ENCODE peak calls at places on chromosomes 2 and 18, in six cellular contexts. One of them, this sample, is unnamed.

GRCh38 chr2:69810550-69810949 is 18.9 kb upstream of the GMCL1 start:
- DNase-seq in stomach: no peak
- DNase-seq in K562: no peak
- DNase-seq in suprapubic skin: no peak
- DNase-seq in endothelial cell of umbilical vein: no peak
- DNase-seq in vagina: no peak
- DNase-seq in this sample: peak; percentile 53

GRCh38 chr2:147810883-147811765 is 33.7 kb upstream of the ACVR2A start:
- DNase-seq in stomach: no peak
- DNase-seq in K562: no peak
- DNase-seq in suprapubic skin: no peak
- DNase-seq in endothelial cell of umbilical vein: no peak
- DNase-seq in vagina: no peak
- DNase-seq in this sample: no peak

GRCh38 chr2:241598487-241598886 is 38.5 kb downstream of the THAP4 start:
- DNase-seq in stomach: no peak
- DNase-seq in K562: no peak
- DNase-seq in suprapubic skin: no peak
- DNase-seq in endothelial cell of umbilical vein: no peak
- DNase-seq in vagina: no peak
- DNase-seq in this sample: no peak

GRCh38 chr2:15776629-15776919 is 163.8 kb upstream of the MYCN start:
- DNase-seq in stomach: no peak
- DNase-seq in K562: no peak
- DNase-seq in suprapubic skin: no peak
- DNase-seq in endothelial cell of umbilical vein: no peak
- DNase-seq in vagina: no peak
- DNase-seq in this sample: no peak

GRCh38 chr2:128797092-128797491 is 478.4 kb upstream of the HS6ST1 start:
- DNase-seq in stomach: peak; percentile 11
- DNase-seq in K562: no peak
- DNase-seq in suprapubic skin: no peak
- DNase-seq in endothelial cell of umbilical vein: no peak
- DNase-seq in vagina: no peak
- DNase-seq in this sample: no peak

GRCh38 chr18:45836242-45837215 is 11.1 kb downstream of the SIGLEC15 start:
- DNase-seq in stomach: no peak
- DNase-seq in K562: no peak
- DNase-seq in suprapubic skin: no peak
- DNase-seq in endothelial cell of umbilical vein: no peak
- DNase-seq in vagina: no peak
- DNase-seq in this sample: peak; percentile 70

GRCh38 chr2:15679386-15679924 is 87.8 kb downstream of the DDX1 start:
- DNase-seq in stomach: no peak
- DNase-seq in K562: no peak
- DNase-seq in suprapubic skin: no peak
- DNase-seq in endothelial cell of umbilical vein: no peak
- DNase-seq in vagina: no peak
- DNase-seq in this sample: no peak

GRCh38 chr18:9101730-9102390 is 639 bp upstream of the NDUFV2 start:
- DNase-seq in stomach: no peak
- DNase-seq in K562: no peak
- DNase-seq in suprapubic skin: no peak
- DNase-seq in endothelial cell of umbilical vein: peak; percentile 80
- DNase-seq in vagina: no peak
- DNase-seq in this sample: no peak

GRCh38 chr2:179311071-179311470 is 46.4 kb upstream of the SESTD1 start:
- DNase-seq in stomach: no peak
- DNase-seq in K562: no peak
- DNase-seq in suprapubic skin: no peak
- DNase-seq in endothelial cell of umbilical vein: no peak
- DNase-seq in vagina: no peak
- DNase-seq in this sample: no peak

GRCh38 chr2:234770081-234770506 is 181.7 kb upstream of the SH3BP4 start:
- DNase-seq in stomach: no peak
- DNase-seq in K562: no peak
- DNase-seq in suprapubic skin: no peak
- DNase-seq in endothelial cell of umbilical vein: no peak
- DNase-seq in vagina: no peak
- DNase-seq in this sample: no peak

GRCh38 chr2:86079981-86080911 is 25.4 kb downstream of the POLR1A start:
- DNase-seq in stomach: peak; percentile 86
- DNase-seq in K562: peak; percentile 49
- DNase-seq in suprapubic skin: peak; percentile 88
- DNase-seq in endothelial cell of umbilical vein: peak; percentile 58
- DNase-seq in vagina: no peak
- DNase-seq in this sample: no peak

GRCh38 chr18:24459772-24460171 is 665 bp upstream of the HRH4 start:
- DNase-seq in stomach: no peak
- DNase-seq in K562: no peak
- DNase-seq in suprapubic skin: no peak
- DNase-seq in endothelial cell of umbilical vein: no peak
- DNase-seq in vagina: no peak
- DNase-seq in this sample: no peak

GRCh38 chr18:9700261-9700796 is 7.8 kb upstream of the RAB31 start:
- DNase-seq in stomach: no peak
- DNase-seq in K562: no peak
- DNase-seq in suprapubic skin: no peak
- DNase-seq in endothelial cell of umbilical vein: peak; percentile 43
- DNase-seq in vagina: no peak
- DNase-seq in this sample: no peak

GRCh38 chr2:120566331-120567035 is 169.2 kb upstream of the GLI2 start:
- DNase-seq in stomach: peak; percentile 78
- DNase-seq in K562: no peak
- DNase-seq in suprapubic skin: no peak
- DNase-seq in endothelial cell of umbilical vein: peak; percentile 54
- DNase-seq in vagina: no peak
- DNase-seq in this sample: no peak

GRCh38 chr2:202376460-202377307 is 557 bp downstream of the BMPR2 start:
- DNase-seq in stomach: no peak
- DNase-seq in K562: peak; percentile 27
- DNase-seq in suprapubic skin: peak; percentile 71
- DNase-seq in endothelial cell of umbilical vein: peak; percentile 59
- DNase-seq in vagina: no peak
- DNase-seq in this sample: no peak

GRCh38 chr2:241011296-241011600 is 12.8 kb downstream of the SNED1 start:
- DNase-seq in stomach: peak; percentile 11
- DNase-seq in K562: no peak
- DNase-seq in suprapubic skin: no peak
- DNase-seq in endothelial cell of umbilical vein: no peak
- DNase-seq in vagina: peak; percentile 79
- DNase-seq in this sample: peak; percentile 66

GRCh38 chr2:204776781-204777559 is 231.7 kb downstream of the PARD3B start:
- DNase-seq in stomach: no peak
- DNase-seq in K562: no peak
- DNase-seq in suprapubic skin: no peak
- DNase-seq in endothelial cell of umbilical vein: no peak
- DNase-seq in vagina: no peak
- DNase-seq in this sample: no peak

GRCh38 chr18:28794459-28795245 is 617.7 kb upstream of the CDH2 start:
- DNase-seq in stomach: no peak
- DNase-seq in K562: no peak
- DNase-seq in suprapubic skin: no peak
- DNase-seq in endothelial cell of umbilical vein: peak; percentile 93
- DNase-seq in vagina: no peak
- DNase-seq in this sample: no peak

GRCh38 chr2:207770602-207771404 is 1.1 kb upstream of the FZD5 start:
- DNase-seq in stomach: no peak
- DNase-seq in K562: no peak
- DNase-seq in suprapubic skin: peak; percentile 67
- DNase-seq in endothelial cell of umbilical vein: peak; percentile 7
- DNase-seq in vagina: no peak
- DNase-seq in this sample: no peak

GRCh38 chr2:230443540-230443939 is 27.5 kb downstream of the SP100 start:
- DNase-seq in stomach: no peak
- DNase-seq in K562: no peak
- DNase-seq in suprapubic skin: no peak
- DNase-seq in endothelial cell of umbilical vein: peak; percentile 6
- DNase-seq in vagina: no peak
- DNase-seq in this sample: no peak

GRCh38 chr18:74459877-74460276 is 2.8 kb upstream of the DIPK1C start:
- DNase-seq in stomach: no peak
- DNase-seq in K562: peak; percentile 28
- DNase-seq in suprapubic skin: no peak
- DNase-seq in endothelial cell of umbilical vein: no peak
- DNase-seq in vagina: no peak
- DNase-seq in this sample: no peak

GRCh38 chr18:52237551-52237950 is 102.4 kb upstream of the DCC start:
- DNase-seq in stomach: no peak
- DNase-seq in K562: no peak
- DNase-seq in suprapubic skin: no peak
- DNase-seq in endothelial cell of umbilical vein: no peak
- DNase-seq in vagina: no peak
- DNase-seq in this sample: no peak

GRCh38 chr2:138658187-138658894 is 121.8 kb downstream of the NXPH2 start:
- DNase-seq in stomach: no peak
- DNase-seq in K562: no peak
- DNase-seq in suprapubic skin: no peak
- DNase-seq in endothelial cell of umbilical vein: no peak
- DNase-seq in vagina: no peak
- DNase-seq in this sample: no peak

GRCh38 chr2:222518570-222519381 is 94.4 kb downstream of the SGPP2 start:
- DNase-seq in stomach: peak; percentile 28
- DNase-seq in K562: no peak
- DNase-seq in suprapubic skin: no peak
- DNase-seq in endothelial cell of umbilical vein: no peak
- DNase-seq in vagina: no peak
- DNase-seq in this sample: no peak

GRCh38 chr2:222309766-222310165 is 11.0 kb upstream of the PAX3 start:
- DNase-seq in stomach: no peak
- DNase-seq in K562: no peak
- DNase-seq in suprapubic skin: no peak
- DNase-seq in endothelial cell of umbilical vein: no peak
- DNase-seq in vagina: no peak
- DNase-seq in this sample: no peak

GRCh38 chr2:100142393-100142792 is at the start of gene AFF3:
- DNase-seq in stomach: no peak
- DNase-seq in K562: no peak
- DNase-seq in suprapubic skin: no peak
- DNase-seq in endothelial cell of umbilical vein: no peak
- DNase-seq in vagina: no peak
- DNase-seq in this sample: no peak

GRCh38 chr2:239751719-239752355 is 273.3 kb downstream of the NDUFA10 start:
- DNase-seq in stomach: no peak
- DNase-seq in K562: no peak
- DNase-seq in suprapubic skin: no peak
- DNase-seq in endothelial cell of umbilical vein: no peak
- DNase-seq in vagina: no peak
- DNase-seq in this sample: no peak
- TF ChIP-seq POLR2AphosphoS5 in stomach: no peak
- TF ChIP-seq POLR2AphosphoS5 in K562: no peak
- TF ChIP-seq POLR2AphosphoS5 in suprapubic skin: no peak
- TF ChIP-seq POLR2AphosphoS5 in endothelial cell of umbilical vein: no peak
- TF ChIP-seq POLR2AphosphoS5 in vagina: no peak
- TF ChIP-seq POLR2AphosphoS5 in this sample: no peak

GRCh38 chr2:127362486-127362885 is 25.3 kb downstream of the MAP3K2 start:
- DNase-seq in stomach: no peak
- DNase-seq in K562: no peak
- DNase-seq in suprapubic skin: no peak
- DNase-seq in endothelial cell of umbilical vein: no peak
- DNase-seq in vagina: no peak
- DNase-seq in this sample: no peak
- TF ChIP-seq CTCF in stomach: no peak
- TF ChIP-seq CTCF in K562: no peak
- TF ChIP-seq CTCF in suprapubic skin: no peak
- TF ChIP-seq CTCF in endothelial cell of umbilical vein: no peak
- TF ChIP-seq CTCF in vagina: no peak
- TF ChIP-seq CTCF in this sample: no peak

GRCh38 chr2:23686405-23687029 is 240.4 kb downstream of the ATAD2B start:
- DNase-seq in stomach: no peak
- DNase-seq in K562: no peak
- DNase-seq in suprapubic skin: no peak
- DNase-seq in endothelial cell of umbilical vein: no peak
- DNase-seq in vagina: no peak
- DNase-seq in this sample: no peak

GRCh38 chr2:23687713-23688112 is 239.2 kb downstream of the ATAD2B start:
- DNase-seq in stomach: no peak
- DNase-seq in K562: no peak
- DNase-seq in suprapubic skin: no peak
- DNase-seq in endothelial cell of umbilical vein: no peak
- DNase-seq in vagina: no peak
- DNase-seq in this sample: no peak

GRCh38 chr2:23688486-23689130 is 238.3 kb downstream of the ATAD2B start:
- DNase-seq in stomach: no peak
- DNase-seq in K562: no peak
- DNase-seq in suprapubic skin: no peak
- DNase-seq in endothelial cell of umbilical vein: no peak
- DNase-seq in vagina: no peak
- DNase-seq in this sample: no peak

GRCh38 chr2:23685706-23686105 is 241.2 kb downstream of the ATAD2B start:
- DNase-seq in stomach: no peak
- DNase-seq in K562: no peak
- DNase-seq in suprapubic skin: no peak
- DNase-seq in endothelial cell of umbilical vein: no peak
- DNase-seq in vagina: no peak
- DNase-seq in this sample: no peak

GRCh38 chr2:23687214-23687613 is 239.7 kb downstream of the ATAD2B start:
- DNase-seq in stomach: no peak
- DNase-seq in K562: no peak
- DNase-seq in suprapubic skin: no peak
- DNase-seq in endothelial cell of umbilical vein: no peak
- DNase-seq in vagina: no peak
- DNase-seq in this sample: no peak
- TF ChIP-seq POLR2A in stomach: no peak
- TF ChIP-seq POLR2A in K562: no peak
- TF ChIP-seq POLR2A in suprapubic skin: no peak
- TF ChIP-seq POLR2A in endothelial cell of umbilical vein: no peak
- TF ChIP-seq POLR2A in vagina: no peak
- TF ChIP-seq POLR2A in this sample: no peak

GRCh38 chr2:232320038-232320790 is 58.3 kb upstream of the ALPP start:
- DNase-seq in stomach: peak; percentile 26
- DNase-seq in K562: no peak
- DNase-seq in suprapubic skin: no peak
- DNase-seq in endothelial cell of umbilical vein: peak; percentile 67
- DNase-seq in vagina: no peak
- DNase-seq in this sample: no peak

GRCh38 chr2:232319117-232320037 is 59.2 kb upstream of the ALPP start:
- DNase-seq in stomach: no peak
- DNase-seq in K562: no peak
- DNase-seq in suprapubic skin: no peak
- DNase-seq in endothelial cell of umbilical vein: peak; percentile 6
- DNase-seq in vagina: no peak
- DNase-seq in this sample: no peak

GRCh38 chr2:232316382-232317190 is 62.0 kb upstream of the ALPP start:
- DNase-seq in stomach: no peak
- DNase-seq in K562: no peak
- DNase-seq in suprapubic skin: no peak
- DNase-seq in endothelial cell of umbilical vein: peak; percentile 75
- DNase-seq in vagina: no peak
- DNase-seq in this sample: no peak

GRCh38 chr2:232315923-232316299 is 62.6 kb upstream of the ALPP start:
- DNase-seq in stomach: no peak
- DNase-seq in K562: no peak
- DNase-seq in suprapubic skin: no peak
- DNase-seq in endothelial cell of umbilical vein: no peak
- DNase-seq in vagina: no peak
- DNase-seq in this sample: no peak

GRCh38 chr2:232318175-232318855 is 60.2 kb upstream of the ALPP start:
- DNase-seq in stomach: no peak
- DNase-seq in K562: no peak
- DNase-seq in suprapubic skin: no peak
- DNase-seq in endothelial cell of umbilical vein: no peak
- DNase-seq in vagina: no peak
- DNase-seq in this sample: no peak
- TF ChIP-seq POLR2AphosphoS5 in stomach: no peak
- TF ChIP-seq POLR2AphosphoS5 in K562: no peak
- TF ChIP-seq POLR2AphosphoS5 in suprapubic skin: no peak
- TF ChIP-seq POLR2AphosphoS5 in endothelial cell of umbilical vein: no peak
- TF ChIP-seq POLR2AphosphoS5 in vagina: no peak
- TF ChIP-seq POLR2AphosphoS5 in this sample: no peak

This sample was measured in esophagus muscularis mucosa.